ENCODE peak calls at places on chromosome 19, in four cellular contexts. One of them, this sample, is unnamed.
A peak's percentile ranks its signal among the peaks of the same experiment; 100 is the strongest.

GRCh38 chr19:22532388-22533310 is 101.5 kb upstream of the ZNF492 start:
- DNase-seq in K562: no peak
- DNase-seq in H1: no peak
- DNase-seq in GM12878: no peak
- DNase-seq in this sample: no peak

GRCh38 chr19:44570984-44571684 is 41.7 kb upstream of the CEACAM20 start:
- DNase-seq in H1: peak; percentile 80
- DNase-seq in K562: peak; percentile 86
- DNase-seq in GM12878: no peak
- DNase-seq in this sample: peak; percentile 38

GRCh38 chr19:10009714-10010224 is 535 bp downstream of the COL5A3 start:
- DNase-seq in GM12878: no peak
- DNase-seq in H1: no peak
- DNase-seq in K562: no peak
- DNase-seq in this sample: no peak

GRCh38 chr19:55605637-55606470 is at the start of gene ZNF865:
- DNase-seq in GM12878: peak; percentile 57
- DNase-seq in K562: peak; percentile 92
- DNase-seq in H1: peak; percentile 72
- DNase-seq in this sample: peak; percentile 58

GRCh38 chr19:19549804-19550453 is 11.9 kb downstream of the CILP2 start:
- DNase-seq in H1: no peak
- DNase-seq in GM12878: no peak
- DNase-seq in K562: no peak
- DNase-seq in this sample: peak; percentile 51

GRCh38 chr19:3458595-3459284 is 21.6 kb downstream of the SMIM24 start:
- DNase-seq in GM12878: no peak
- DNase-seq in K562: no peak
- DNase-seq in H1: no peak
- DNase-seq in this sample: no peak

GRCh38 chr19:23254141-23254910 is 4.1 kb upstream of the ZNF724 start:
- DNase-seq in K562: no peak
- DNase-seq in GM12878: no peak
- DNase-seq in H1: no peak
- DNase-seq in this sample: no peak

GRCh38 chr19:47063874-47064273 is 15.4 kb upstream of the TMEM160 start:
- DNase-seq in K562: no peak
- DNase-seq in H1: no peak
- DNase-seq in GM12878: no peak
- DNase-seq in this sample: no peak

GRCh38 chr19:29809795-29810503 is 1.8 kb upstream of the CCNE1 start:
- DNase-seq in K562: no peak
- DNase-seq in GM12878: no peak
- DNase-seq in H1: no peak
- DNase-seq in this sample: no peak

DNA sequence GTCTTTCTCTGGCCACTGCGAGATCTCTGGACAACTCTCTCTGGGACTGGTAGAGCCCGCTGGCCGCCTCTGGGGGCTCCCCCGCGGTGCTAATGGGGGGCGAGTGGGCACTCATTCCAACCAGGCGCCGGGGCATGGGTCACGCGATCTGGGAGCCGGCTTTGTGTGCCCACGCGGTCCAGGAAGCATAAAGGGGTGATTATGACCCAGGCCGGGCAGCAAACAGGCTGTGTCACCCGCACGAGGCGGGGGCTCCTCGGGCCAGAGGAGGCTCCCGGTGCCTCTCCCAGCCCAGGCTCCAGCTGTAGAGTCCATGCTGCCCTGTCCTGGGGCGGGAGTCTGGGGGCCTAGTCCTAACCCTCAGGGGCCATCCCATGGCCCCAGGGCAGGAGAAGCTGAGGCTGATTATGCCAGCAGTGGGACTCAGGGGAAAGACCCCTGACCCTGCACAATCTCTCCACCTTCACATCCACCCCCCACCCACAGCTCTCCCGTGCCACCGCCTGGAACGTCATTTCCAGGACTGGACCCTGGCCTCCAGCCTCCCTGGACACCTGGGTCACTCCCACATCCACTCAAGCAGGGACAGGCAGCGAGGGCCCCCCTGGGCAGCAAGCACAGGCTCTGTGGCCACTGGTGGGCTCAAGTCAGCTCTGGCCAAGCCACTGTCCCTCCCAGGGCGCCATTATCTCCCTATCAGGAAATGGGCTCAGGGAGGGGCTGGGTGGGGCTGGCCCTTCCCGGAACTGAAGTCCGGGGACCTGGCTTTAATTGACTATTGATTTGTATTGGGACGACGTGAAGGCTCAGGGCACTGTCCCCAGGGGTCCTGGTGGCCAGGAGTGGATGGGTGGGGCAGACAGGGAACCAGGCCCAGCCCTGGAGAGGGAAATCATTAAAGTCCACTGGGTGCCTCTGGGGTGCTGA is 50.0 kb downstream of the PTPRS start:
- DNase-seq in K562: peak; percentile 59
- DNase-seq in GM12878: no peak
- DNase-seq in H1: no peak
- DNase-seq in this sample: no peak
- TF ChIP-seq JUND in K562: no peak
- TF ChIP-seq JUND in GM12878: no peak
- TF ChIP-seq JUND in H1: no peak
- TF ChIP-seq JUND in this sample: no peak

DNA sequence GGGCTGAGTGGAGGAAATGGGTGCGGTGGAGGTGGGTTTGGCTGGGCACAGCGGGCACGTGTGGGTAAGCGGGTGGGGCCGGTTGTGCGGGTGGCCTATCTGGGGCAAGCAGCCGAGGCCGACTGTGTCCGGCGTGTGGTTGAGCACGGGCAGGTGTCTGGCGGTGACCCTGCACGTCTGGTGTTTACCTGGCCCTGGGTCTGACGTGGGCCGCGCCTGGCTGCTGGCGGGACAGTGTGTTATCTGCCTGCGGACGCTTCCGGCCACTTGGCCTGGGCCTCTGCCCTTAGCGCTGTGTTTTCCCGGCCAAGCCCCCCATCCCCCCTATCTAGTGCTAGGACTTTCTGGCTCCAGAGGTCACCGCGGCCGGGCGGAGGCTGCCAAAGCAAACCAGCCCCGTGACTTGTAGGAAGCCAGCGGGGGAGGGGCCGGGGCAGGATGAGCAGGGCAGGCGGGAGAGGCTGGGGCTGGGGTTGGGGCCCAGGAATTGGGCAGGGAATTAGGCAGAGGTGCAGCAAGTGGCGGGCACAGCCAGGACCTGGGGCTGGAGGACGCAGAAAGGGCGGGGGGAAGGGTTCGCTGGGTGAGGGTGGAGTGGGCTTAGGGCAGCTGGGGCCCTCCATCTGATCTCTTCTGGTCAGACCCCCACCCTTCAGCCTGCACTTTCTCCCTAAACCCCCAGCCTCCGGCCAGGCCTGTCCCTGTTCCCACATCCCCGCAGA is 534 bp upstream of the HPN start:
- DNase-seq in K562: peak; percentile 94
- DNase-seq in H1: peak; percentile 86
- DNase-seq in GM12878: no peak
- DNase-seq in this sample: peak; percentile 71
- TF ChIP-seq JUND in K562: peak; percentile 50
- TF ChIP-seq JUND in H1: no peak
- TF ChIP-seq JUND in GM12878: no peak
- TF ChIP-seq JUND in this sample: no peak

DNA sequence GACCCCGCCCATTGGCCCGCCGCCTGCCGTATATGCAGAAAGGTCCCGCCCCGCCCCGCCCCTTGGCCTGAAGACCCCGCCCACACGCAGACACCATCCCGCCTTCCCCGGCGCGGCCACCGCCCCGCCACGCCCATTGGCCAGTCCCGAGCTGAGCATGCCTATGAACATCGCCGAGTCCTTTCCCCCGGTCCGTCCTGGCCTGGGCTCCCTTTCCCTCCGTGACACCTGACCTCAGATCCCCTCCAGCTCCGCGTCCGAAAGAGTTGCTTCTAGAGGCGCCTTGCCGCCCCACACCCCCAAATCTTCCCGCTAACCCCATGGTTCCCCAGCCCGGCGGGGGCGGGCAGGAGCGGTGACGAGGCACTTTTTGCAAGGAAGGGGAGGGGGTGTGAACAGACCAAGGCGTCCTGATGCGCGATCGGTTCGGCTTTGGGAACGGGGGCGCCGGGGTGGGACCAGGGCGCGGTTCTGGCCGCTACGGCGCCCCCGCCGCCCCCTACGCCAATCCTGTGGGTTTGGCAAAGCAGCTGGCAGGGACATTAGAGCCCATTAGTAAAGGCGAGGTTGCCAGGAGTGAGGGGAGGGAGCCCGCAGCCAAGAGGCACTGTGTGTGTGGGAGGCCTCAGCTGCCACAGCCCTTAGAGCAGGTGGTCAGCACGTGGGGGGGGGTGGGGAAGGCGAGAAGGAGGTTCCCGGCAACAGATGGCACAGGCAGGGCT is 409 bp upstream of the NUMBL start:
- DNase-seq in H1: peak; percentile 91
- DNase-seq in GM12878: peak; percentile 53
- DNase-seq in K562: peak; percentile 95
- DNase-seq in this sample: peak; percentile 89
- TF ChIP-seq JUND in H1: no peak
- TF ChIP-seq JUND in GM12878: no peak
- TF ChIP-seq JUND in K562: peak; percentile 43
- TF ChIP-seq JUND in this sample: no peak

GRCh38 chr19:39415111-39416046 is 2.9 kb downstream of the PLEKHG2 start:
- DNase-seq in K562: no peak
- DNase-seq in GM12878: no peak
- DNase-seq in H1: peak; percentile 67
- DNase-seq in this sample: no peak

GRCh38 chr19:39412867-39413268 is 399 bp downstream of the PLEKHG2 start:
- DNase-seq in K562: no peak
- DNase-seq in H1: no peak
- DNase-seq in GM12878: no peak
- DNase-seq in this sample: no peak

GRCh38 chr19:39413269-39413902 is 917 bp downstream of the PLEKHG2 start:
- DNase-seq in H1: peak; percentile 72
- DNase-seq in GM12878: no peak
- DNase-seq in K562: peak; percentile 39
- DNase-seq in this sample: no peak

GRCh38 chr19:39412100-39412866 is at the start of gene PLEKHG2:
- DNase-seq in GM12878: peak; percentile 99
- DNase-seq in H1: peak; percentile 100
- DNase-seq in K562: peak; percentile 99
- DNase-seq in this sample: peak; percentile 99

GRCh38 chr19:39413903-39414608 is 1.6 kb downstream of the PLEKHG2 start:
- DNase-seq in GM12878: no peak
- DNase-seq in H1: peak; percentile 74
- DNase-seq in K562: peak; percentile 48
- DNase-seq in this sample: no peak
- TF ChIP-seq JUND in GM12878: no peak
- TF ChIP-seq JUND in H1: no peak
- TF ChIP-seq JUND in K562: no peak
- TF ChIP-seq JUND in this sample: no peak

GRCh38 chr19:38765214-38765613 is 8.1 kb downstream of the LGALS7 start:
- DNase-seq in K562: no peak
- DNase-seq in GM12878: no peak
- DNase-seq in H1: no peak
- DNase-seq in this sample: no peak

GRCh38 chr19:38759590-38760003 is 13.7 kb downstream of the LGALS7 start:
- DNase-seq in GM12878: no peak
- DNase-seq in H1: no peak
- DNase-seq in K562: no peak
- DNase-seq in this sample: no peak
- TF ChIP-seq JUND in GM12878: no peak
- TF ChIP-seq JUND in H1: no peak
- TF ChIP-seq JUND in K562: no peak
- TF ChIP-seq JUND in this sample: no peak

GRCh38 chr19:11735375-11735774 is 3.4 kb downstream of the ZNF823 start:
- DNase-seq in GM12878: no peak
- DNase-seq in H1: no peak
- DNase-seq in K562: no peak
- DNase-seq in this sample: no peak
- TF ChIP-seq JUND in GM12878: no peak
- TF ChIP-seq JUND in H1: no peak
- TF ChIP-seq JUND in K562: no peak
- TF ChIP-seq JUND in this sample: no peak

GRCh38 chr19:33685541-33685940 is 63.8 kb downstream of the CHST8 start:
- DNase-seq in H1: no peak
- DNase-seq in GM12878: no peak
- DNase-seq in K562: no peak
- DNase-seq in this sample: no peak

GRCh38 chr19:33688657-33688992 is 66.9 kb downstream of the CHST8 start:
- DNase-seq in K562: no peak
- DNase-seq in GM12878: no peak
- DNase-seq in H1: no peak
- DNase-seq in this sample: no peak

GRCh38 chr19:33687761-33688656 is 66.3 kb downstream of the CHST8 start:
- DNase-seq in H1: no peak
- DNase-seq in GM12878: no peak
- DNase-seq in K562: no peak
- DNase-seq in this sample: no peak

GRCh38 chr19:33686246-33686645 is 64.5 kb downstream of the CHST8 start:
- DNase-seq in GM12878: no peak
- DNase-seq in H1: no peak
- DNase-seq in K562: no peak
- DNase-seq in this sample: no peak

GRCh38 chr19:33686687-33687541 is 65.2 kb downstream of the CHST8 start:
- DNase-seq in GM12878: no peak
- DNase-seq in K562: no peak
- DNase-seq in H1: no peak
- DNase-seq in this sample: no peak
- TF ChIP-seq JUND in GM12878: no peak
- TF ChIP-seq JUND in K562: no peak
- TF ChIP-seq JUND in H1: no peak
- TF ChIP-seq JUND in this sample: no peak